ENCODE peak calls at places on chromosome 4, in ten cellular contexts. One of them, this sample, is unnamed. For H3K27me3, H3K4me1 and H3K9me3, the result is how much of the 10 kb centered on the place peaks cover.

GRCh38 chr4:87068591-87069021 is 133.8 kb downstream of the AFF1 start:
- DNase-seq in pancreas: no peak
- DNase-seq in mammary epithelial cell: no peak
- DNase-seq in ovary: no peak
- DNase-seq in heart right ventricle: no peak
- DNase-seq in H9: no peak
- DNase-seq in IMR-90: no peak
- DNase-seq in upper lobe of left lung: no peak
- DNase-seq in suprapubic skin: no peak
- DNase-seq in right lobe of liver: no peak
- DNase-seq in this sample: no peak

GRCh38 chr4:71074452-71075299 is 81.2 kb downstream of the DCK start:
- DNase-seq in pancreas: no peak
- DNase-seq in mammary epithelial cell: no peak
- DNase-seq in ovary: no peak
- DNase-seq in heart right ventricle: no peak
- DNase-seq in H9: no peak
- DNase-seq in IMR-90: no peak
- DNase-seq in upper lobe of left lung: no peak
- DNase-seq in suprapubic skin: no peak
- DNase-seq in right lobe of liver: no peak
- DNase-seq in this sample: no peak

GRCh38 chr4:71026086-71026485 is 32.6 kb downstream of the DCK start:
- DNase-seq in pancreas: no peak
- DNase-seq in mammary epithelial cell: peak
- DNase-seq in ovary: no peak
- DNase-seq in heart right ventricle: no peak
- DNase-seq in H9: no peak
- DNase-seq in IMR-90: peak
- DNase-seq in upper lobe of left lung: no peak
- DNase-seq in suprapubic skin: no peak
- DNase-seq in right lobe of liver: no peak
- DNase-seq in this sample: peak

GRCh38 chr4:77418333-77418732 is 187.3 kb upstream of the CXCL13 start:
- DNase-seq in pancreas: no peak
- DNase-seq in mammary epithelial cell: peak
- DNase-seq in ovary: no peak
- DNase-seq in heart right ventricle: no peak
- DNase-seq in H9: no peak
- DNase-seq in IMR-90: no peak
- DNase-seq in upper lobe of left lung: no peak
- DNase-seq in suprapubic skin: no peak
- DNase-seq in right lobe of liver: no peak
- DNase-seq in this sample: no peak

GRCh38 chr4:16896871-16897270 is 1.6 kb downstream of the LDB2 start:
- DNase-seq in pancreas: no peak
- DNase-seq in mammary epithelial cell: no peak
- DNase-seq in ovary: no peak
- DNase-seq in heart right ventricle: no peak
- DNase-seq in H9: no peak
- DNase-seq in IMR-90: peak
- DNase-seq in upper lobe of left lung: no peak
- DNase-seq in suprapubic skin: no peak
- DNase-seq in right lobe of liver: no peak
- DNase-seq in this sample: peak

GRCh38 chr4:4607336-4608213 is 65.7 kb upstream of the STX18 start:
- DNase-seq in pancreas: no peak
- DNase-seq in mammary epithelial cell: no peak
- DNase-seq in ovary: no peak
- DNase-seq in heart right ventricle: no peak
- DNase-seq in H9: no peak
- DNase-seq in IMR-90: no peak
- DNase-seq in upper lobe of left lung: no peak
- DNase-seq in suprapubic skin: no peak
- DNase-seq in right lobe of liver: no peak
- DNase-seq in this sample: no peak

GRCh38 chr4:165288226-165288625 is 39.2 kb upstream of the MSMO1 start:
- DNase-seq in pancreas: no peak
- DNase-seq in mammary epithelial cell: no peak
- DNase-seq in ovary: no peak
- DNase-seq in heart right ventricle: no peak
- DNase-seq in H9: no peak
- DNase-seq in IMR-90: no peak
- DNase-seq in upper lobe of left lung: no peak
- DNase-seq in suprapubic skin: no peak
- DNase-seq in right lobe of liver: no peak
- DNase-seq in this sample: no peak

GRCh38 chr4:141702472-141703182 is 66.2 kb downstream of the IL15 start:
- DNase-seq in pancreas: no peak
- DNase-seq in mammary epithelial cell: no peak
- DNase-seq in ovary: no peak
- DNase-seq in heart right ventricle: peak
- DNase-seq in H9: peak
- DNase-seq in IMR-90: peak
- DNase-seq in upper lobe of left lung: no peak
- DNase-seq in suprapubic skin: no peak
- DNase-seq in right lobe of liver: no peak
- DNase-seq in this sample: no peak

GRCh38 chr4:93828830-93829530 is 427 bp downstream of the ATOH1 start:
- DNase-seq in pancreas: peak
- DNase-seq in mammary epithelial cell: no peak
- DNase-seq in ovary: peak
- DNase-seq in heart right ventricle: peak
- DNase-seq in H9: peak
- DNase-seq in IMR-90: no peak
- DNase-seq in upper lobe of left lung: peak
- DNase-seq in suprapubic skin: no peak
- DNase-seq in right lobe of liver: no peak
- DNase-seq in this sample: no peak

GRCh38 chr4:93828332-93828829 is at the start of gene ATOH1:
- DNase-seq in pancreas: peak
- DNase-seq in mammary epithelial cell: peak
- DNase-seq in ovary: no peak
- DNase-seq in heart right ventricle: peak
- DNase-seq in H9: peak
- DNase-seq in IMR-90: no peak
- DNase-seq in upper lobe of left lung: peak
- DNase-seq in suprapubic skin: no peak
- DNase-seq in right lobe of liver: no peak
- DNase-seq in this sample: peak

GRCh38 chr4:93825551-93826216 is 2.9 kb upstream of the ATOH1 start:
- DNase-seq in pancreas: no peak
- DNase-seq in mammary epithelial cell: peak
- DNase-seq in ovary: no peak
- DNase-seq in heart right ventricle: no peak
- DNase-seq in H9: no peak
- DNase-seq in IMR-90: no peak
- DNase-seq in upper lobe of left lung: no peak
- DNase-seq in suprapubic skin: no peak
- DNase-seq in right lobe of liver: no peak
- DNase-seq in this sample: no peak

GRCh38 chr4:93829531-93830089 is 1.1 kb downstream of the ATOH1 start:
- DNase-seq in pancreas: no peak
- DNase-seq in mammary epithelial cell: no peak
- DNase-seq in ovary: no peak
- DNase-seq in heart right ventricle: no peak
- DNase-seq in H9: peak
- DNase-seq in IMR-90: no peak
- DNase-seq in upper lobe of left lung: peak
- DNase-seq in suprapubic skin: no peak
- DNase-seq in right lobe of liver: no peak
- DNase-seq in this sample: no peak

GRCh38 chr4:93827272-93827947 is 1.1 kb upstream of the ATOH1 start:
- DNase-seq in pancreas: no peak
- DNase-seq in mammary epithelial cell: no peak
- DNase-seq in ovary: no peak
- DNase-seq in heart right ventricle: no peak
- DNase-seq in H9: peak
- DNase-seq in IMR-90: no peak
- DNase-seq in upper lobe of left lung: peak
- DNase-seq in suprapubic skin: no peak
- DNase-seq in right lobe of liver: no peak
- DNase-seq in this sample: no peak
- H3K27me3 ChIP-seq in pancreas: under half
- H3K27me3 ChIP-seq in mammary epithelial cell: half or more
- H3K27me3 ChIP-seq in ovary: under half
- H3K27me3 ChIP-seq in heart right ventricle: half or more
- H3K27me3 ChIP-seq in H9: under half
- H3K27me3 ChIP-seq in IMR-90: half or more
- H3K27me3 ChIP-seq in upper lobe of left lung: under half
- H3K27me3 ChIP-seq in suprapubic skin: half or more
- H3K27me3 ChIP-seq in right lobe of liver: under half
- H3K27me3 ChIP-seq in this sample: under half

GRCh38 chr4:11768251-11768972 is 339.7 kb upstream of the HS3ST1 start:
- DNase-seq in pancreas: no peak
- DNase-seq in mammary epithelial cell: no peak
- DNase-seq in ovary: no peak
- DNase-seq in heart right ventricle: no peak
- DNase-seq in H9: no peak
- DNase-seq in IMR-90: no peak
- DNase-seq in upper lobe of left lung: no peak
- DNase-seq in suprapubic skin: no peak
- DNase-seq in right lobe of liver: no peak
- DNase-seq in this sample: no peak

GRCh38 chr4:11769425-11769824 is 340.7 kb upstream of the HS3ST1 start:
- DNase-seq in pancreas: no peak
- DNase-seq in mammary epithelial cell: no peak
- DNase-seq in ovary: peak
- DNase-seq in heart right ventricle: no peak
- DNase-seq in H9: no peak
- DNase-seq in IMR-90: peak
- DNase-seq in upper lobe of left lung: no peak
- DNase-seq in suprapubic skin: no peak
- DNase-seq in right lobe of liver: no peak
- DNase-seq in this sample: no peak

DNA sequence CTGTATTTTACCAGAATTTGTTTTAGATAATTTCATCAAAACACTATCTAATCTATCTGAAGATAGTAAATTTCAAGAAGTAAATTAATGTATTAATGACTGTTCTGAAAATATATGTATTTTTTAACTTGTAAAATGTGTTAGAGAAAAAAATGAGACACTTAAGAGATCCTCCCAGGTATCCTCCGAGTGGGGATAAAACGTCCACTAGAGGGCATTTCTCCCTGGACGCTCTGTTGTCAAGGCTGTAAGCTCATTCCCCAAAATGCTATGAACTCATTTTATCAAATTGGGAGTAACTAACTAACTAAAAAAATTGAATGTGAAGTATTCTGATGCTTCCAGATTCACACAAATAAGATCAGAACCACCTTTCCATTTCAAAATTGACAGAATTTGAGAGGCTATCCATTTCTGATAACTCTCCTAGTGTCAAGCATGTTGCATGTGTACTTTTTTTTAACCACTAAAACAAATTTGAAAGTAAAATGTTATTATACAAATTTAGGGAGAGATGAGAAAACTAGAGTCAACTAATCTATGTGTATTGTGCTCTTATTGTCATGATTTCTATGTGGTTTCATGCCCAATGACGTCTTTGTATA is 337.3 kb upstream of the HS3ST1 start:
- DNase-seq in pancreas: no peak
- DNase-seq in mammary epithelial cell: peak
- DNase-seq in ovary: no peak
- DNase-seq in heart right ventricle: no peak
- DNase-seq in H9: peak
- DNase-seq in IMR-90: peak
- DNase-seq in upper lobe of left lung: no peak
- DNase-seq in suprapubic skin: no peak
- DNase-seq in right lobe of liver: no peak
- DNase-seq in this sample: peak
- H3K4me1 ChIP-seq in pancreas: under half
- H3K4me1 ChIP-seq in mammary epithelial cell: under half
- H3K4me1 ChIP-seq in ovary: under half
- H3K4me1 ChIP-seq in heart right ventricle: under half
- H3K4me1 ChIP-seq in H9: under half
- H3K4me1 ChIP-seq in IMR-90: under half
- H3K4me1 ChIP-seq in upper lobe of left lung: under half
- H3K4me1 ChIP-seq in suprapubic skin: under half
- H3K4me1 ChIP-seq in right lobe of liver: under half
- H3K4me1 ChIP-seq in this sample: under half

DNA sequence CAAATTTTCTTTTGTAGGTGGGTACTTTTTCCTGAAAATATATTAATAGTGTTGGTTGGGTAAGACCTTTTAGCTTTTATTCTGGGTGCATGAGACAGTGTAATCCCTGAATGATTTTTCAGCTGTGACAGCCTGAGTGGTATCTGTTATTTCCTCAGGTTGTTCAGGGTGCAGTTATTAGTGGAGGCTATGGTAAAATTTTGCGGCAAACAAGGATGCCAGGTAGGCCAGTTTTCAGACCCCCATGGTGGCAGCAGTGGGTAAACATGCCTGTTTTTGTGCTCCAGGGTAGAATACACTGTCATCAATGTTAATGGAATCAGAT is 47.9 kb upstream of the GRID2 start:
- DNase-seq in pancreas: no peak
- DNase-seq in mammary epithelial cell: no peak
- DNase-seq in ovary: no peak
- DNase-seq in heart right ventricle: no peak
- DNase-seq in H9: no peak
- DNase-seq in IMR-90: no peak
- DNase-seq in upper lobe of left lung: no peak
- DNase-seq in suprapubic skin: no peak
- DNase-seq in right lobe of liver: no peak
- DNase-seq in this sample: no peak
- H3K9me3 ChIP-seq in pancreas: under half
- H3K9me3 ChIP-seq in mammary epithelial cell: under half
- H3K9me3 ChIP-seq in ovary: under half
- H3K9me3 ChIP-seq in heart right ventricle: under half
- H3K9me3 ChIP-seq in H9: under half
- H3K9me3 ChIP-seq in IMR-90: under half
- H3K9me3 ChIP-seq in upper lobe of left lung: under half
- H3K9me3 ChIP-seq in suprapubic skin: under half
- H3K9me3 ChIP-seq in right lobe of liver: under half
- H3K9me3 ChIP-seq in this sample: under half

GRCh38 chr4:122832732-122833131 is 6.1 kb downstream of the FGF2 start:
- DNase-seq in pancreas: no peak
- DNase-seq in mammary epithelial cell: no peak
- DNase-seq in ovary: no peak
- DNase-seq in heart right ventricle: no peak
- DNase-seq in H9: no peak
- DNase-seq in IMR-90: peak
- DNase-seq in upper lobe of left lung: no peak
- DNase-seq in suprapubic skin: no peak
- DNase-seq in right lobe of liver: no peak
- DNase-seq in this sample: no peak

GRCh38 chr4:122827258-122827887 is 742 bp downstream of the FGF2 start:
- DNase-seq in pancreas: peak
- DNase-seq in mammary epithelial cell: peak
- DNase-seq in ovary: peak
- DNase-seq in heart right ventricle: peak
- DNase-seq in H9: no peak
- DNase-seq in IMR-90: peak
- DNase-seq in upper lobe of left lung: peak
- DNase-seq in suprapubic skin: peak
- DNase-seq in right lobe of liver: peak
- DNase-seq in this sample: peak

GRCh38 chr4:122831515-122832196 is 5.0 kb downstream of the FGF2 start:
- DNase-seq in pancreas: no peak
- DNase-seq in mammary epithelial cell: peak
- DNase-seq in ovary: no peak
- DNase-seq in heart right ventricle: no peak
- DNase-seq in H9: no peak
- DNase-seq in IMR-90: peak
- DNase-seq in upper lobe of left lung: no peak
- DNase-seq in suprapubic skin: no peak
- DNase-seq in right lobe of liver: no peak
- DNase-seq in this sample: no peak

GRCh38 chr4:122827899-122828601 is 1.4 kb downstream of the FGF2 start:
- DNase-seq in pancreas: no peak
- DNase-seq in mammary epithelial cell: peak
- DNase-seq in ovary: peak
- DNase-seq in heart right ventricle: no peak
- DNase-seq in H9: peak
- DNase-seq in IMR-90: peak
- DNase-seq in upper lobe of left lung: no peak
- DNase-seq in suprapubic skin: peak
- DNase-seq in right lobe of liver: no peak
- DNase-seq in this sample: peak

DNA sequence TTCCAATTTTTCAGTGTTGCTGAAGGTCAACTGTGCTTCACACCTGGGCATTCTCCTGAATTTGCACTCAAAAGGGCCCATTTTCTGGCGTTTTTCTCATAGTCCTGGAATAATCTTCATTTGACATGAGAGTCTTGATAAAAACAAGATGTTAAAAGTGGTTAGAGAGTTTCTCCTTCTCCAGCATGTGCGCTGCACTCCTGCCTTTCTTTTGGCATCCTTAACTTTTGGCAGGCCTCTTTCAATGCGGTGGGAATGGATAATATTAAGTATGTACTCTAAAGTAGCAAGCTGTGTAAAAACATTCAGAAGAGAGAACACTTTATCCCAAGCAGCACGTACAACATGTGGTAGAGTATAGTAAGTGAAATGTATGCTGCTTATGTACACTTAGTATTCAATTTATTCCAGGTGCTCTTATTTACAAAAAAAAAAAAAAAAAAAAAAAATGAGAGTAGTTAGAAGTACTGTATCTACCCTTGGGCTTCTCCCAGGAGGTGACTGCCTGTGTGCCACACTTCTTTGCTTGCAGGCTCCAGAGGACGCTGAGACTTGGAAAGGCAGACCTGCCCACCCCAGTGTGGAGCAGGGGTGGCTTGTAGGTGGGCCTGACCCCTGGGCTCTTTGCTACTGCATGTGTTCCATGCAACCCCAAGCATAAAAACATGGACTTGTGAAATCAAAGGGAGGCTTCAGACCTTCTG is 3.9 kb downstream of the FGF2 start:
- DNase-seq in pancreas: no peak
- DNase-seq in mammary epithelial cell: no peak
- DNase-seq in ovary: no peak
- DNase-seq in heart right ventricle: no peak
- DNase-seq in H9: no peak
- DNase-seq in IMR-90: no peak
- DNase-seq in upper lobe of left lung: no peak
- DNase-seq in suprapubic skin: no peak
- DNase-seq in right lobe of liver: no peak
- DNase-seq in this sample: no peak
- H3K27me3 ChIP-seq in pancreas: under half
- H3K27me3 ChIP-seq in mammary epithelial cell: under half
- H3K27me3 ChIP-seq in ovary: under half
- H3K27me3 ChIP-seq in heart right ventricle: under half
- H3K27me3 ChIP-seq in H9: under half
- H3K27me3 ChIP-seq in IMR-90: under half
- H3K27me3 ChIP-seq in upper lobe of left lung: under half
- H3K27me3 ChIP-seq in suprapubic skin: under half
- H3K27me3 ChIP-seq in right lobe of liver: under half
- H3K27me3 ChIP-seq in this sample: under half

This sample was measured in HAP-1.